ENCODE peak calls at places on chromosome 7, in ten cellular contexts. I, U, Z, N, G, A, W, Q, F and S are unnamed samples.
A peak's percentile ranks its signal among the peaks of the same experiment; 100 is the strongest.

GRCh38 chr7:149753370-149754233 is 19.8 kb downstream of the ZNF467 start:
- DNase-seq in I (no peak), U (no peak), Z (no peak), N (no peak), G (peak; percentile 24), A (no peak), W (peak; percentile 68), Q (no peak), F (peak; percentile 72), S (no peak)

GRCh38 chr7:55100172-55100961 is 81.5 kb downstream of the EGFR start:
- DNase-seq in I (no peak), U (no peak), Z (no peak), N (no peak), G (no peak), A (no peak), W (no peak), Q (no peak), F (no peak), S (no peak)

GRCh38 chr7:26485421-26486019 is 193.9 kb downstream of the SNX10 start:
- DNase-seq in I (no peak), U (no peak), Z (no peak), N (no peak), G (no peak), A (no peak), W (no peak), Q (no peak), F (no peak), S (no peak)

GRCh38 chr7:101933028-101933427 is 115.6 kb downstream of the CUX1 start:
- DNase-seq in I (no peak), U (no peak), Z (no peak), N (no peak), G (no peak), A (no peak), W (no peak), Q (no peak), F (no peak), S (no peak)

GRCh38 chr7:1810961-1811849 is 141.1 kb downstream of the ELFN1 start:
- DNase-seq in I (no peak), U (no peak), Z (no peak), N (no peak), G (no peak), A (no peak), W (no peak), Q (no peak), F (no peak), S (no peak)

GRCh38 chr7:24884401-24884800 is 95.6 kb downstream of the OSBPL3 start:
- DNase-seq in I (no peak), U (no peak), Z (no peak), N (no peak), G (no peak), A (no peak), W (no peak), Q (no peak), F (no peak), S (no peak)

GRCh38 chr7:135717686-135718085 is 10.3 kb downstream of the SLC13A4 start:
- DNase-seq in I (no peak), U (no peak), Z (no peak), N (no peak), G (no peak), A (no peak), W (no peak), Q (no peak), F (no peak), S (no peak)

GRCh38 chr7:95919574-95919973 is 147.2 kb downstream of the DYNC1I1 start:
- DNase-seq in I (no peak), U (no peak), Z (no peak), N (no peak), G (no peak), A (no peak), W (no peak), Q (no peak), F (no peak), S (no peak)

GRCh38 chr7:90455163-90456030 is 14.0 kb upstream of the PTTG1IP2 start:
- DNase-seq in I (no peak), U (no peak), Z (no peak), N (no peak), G (peak; percentile 53), A (peak; percentile 54), W (peak; percentile 82), Q (no peak), F (peak; percentile 20), S (peak; percentile 23)

GRCh38 chr7:158829021-158829341 is 328 bp downstream of the ESYT2 start:
- DNase-seq in I (peak; percentile 68), U (no peak), Z (peak; percentile 33), N (peak; percentile 72), G (peak; percentile 77), A (peak; percentile 84), W (peak; percentile 85), Q (peak; percentile 60), F (peak; percentile 49), S (peak; percentile 62)

GRCh38 chr7:51376420-51377092 is 59.9 kb upstream of the COBL start:
- DNase-seq in I (no peak), U (no peak), Z (no peak), N (no peak), G (peak; percentile 37), A (no peak), W (no peak), Q (no peak), F (no peak), S (no peak)

GRCh38 chr7:129227646-129228578 is 3.1 kb downstream of the AHCYL2 start:
- DNase-seq in I (no peak), U (no peak), Z (no peak), N (no peak), G (no peak), A (no peak), W (no peak), Q (no peak), F (no peak), S (no peak)

GRCh38 chr7:30134011-30134410 is 775 bp upstream of the MTURN start:
- DNase-seq in I (no peak), U (no peak), Z (no peak), N (no peak), G (no peak), A (no peak), W (peak; percentile 13), Q (no peak), F (no peak), S (no peak)

GRCh38 chr7:158056761-158057160 is 530.9 kb downstream of the PTPRN2 start:
- DNase-seq in I (no peak), U (no peak), Z (no peak), N (no peak), G (no peak), A (no peak), W (no peak), Q (no peak), F (no peak), S (no peak)

GRCh38 chr7:101696-102376 is 90.5 kb upstream of the FAM20C start:
- DNase-seq in I (no peak), U (no peak), Z (no peak), N (no peak), G (peak; percentile 96), A (no peak), W (peak; percentile 81), Q (no peak), F (no peak), S (no peak)

GRCh38 chr7:32869716-32870115 is 21.8 kb downstream of the KBTBD2 start:
- DNase-seq in I (no peak), U (no peak), Z (no peak), N (no peak), G (no peak), A (no peak), W (no peak), Q (no peak), F (no peak), S (no peak)